ENCODE peak calls at places on chromosomes 4 and X, in five cellular contexts. A, O, R, S and K are unnamed samples.

GRCh38 chr4:152970102-152970820 is 34.1 kb downstream of the FHDC1 start:
- DNase-seq in A (no peak), O (no peak), R (no peak), S (no peak), K (no peak)

GRCh38 chr4:92232566-92232965 is 71.2 kb upstream of the GRID2 start:
- DNase-seq in A (no peak), O (no peak), R (no peak), S (no peak), K (no peak)

GRCh38 chr4:112515278-112516075 is 503 bp downstream of the NEUROG2 start:
- DNase-seq in A (peak), O (no peak), R (peak), S (peak), K (peak)

GRCh38 chrX:46327229-46328081 is 217.8 kb downstream of the ZNF674 start:
- DNase-seq in A (no peak), O (peak), R (peak), S (peak), K (no peak)

GRCh38 chrX:48958635-48959094 is 1.3 kb upstream of the OTUD5 start:
- DNase-seq in A (no peak), O (no peak), R (peak), S (peak), K (no peak)

GRCh38 chr4:55475394-55476243 is 71.1 kb downstream of the CLOCK start:
- DNase-seq in A (no peak), O (no peak), R (no peak), S (no peak), K (no peak)

GRCh38 chr4:165991325-165992180 is 118.5 kb downstream of the TLL1 start:
- DNase-seq in A (no peak), O (no peak), R (no peak), S (no peak), K (no peak)

GRCh38 chr4:74543983-74544382 is 99.0 kb downstream of the AREG start:
- DNase-seq in A (no peak), O (no peak), R (no peak), S (no peak), K (no peak)

GRCh38 chrX:129759576-129760061 is 20.1 kb upstream of the SASH3 start:
- DNase-seq in A (no peak), O (peak), R (peak), S (peak), K (no peak)

GRCh38 chr4:185096032-185096653 is 46.9 kb upstream of the SLC25A4 start:
- DNase-seq in A (peak), O (no peak), R (peak), S (no peak), K (peak)

GRCh38 chrX:136215559-136215958 is 35.6 kb downstream of the MAP7D3 start:
- DNase-seq in A (no peak), O (no peak), R (no peak), S (no peak), K (no peak)

GRCh38 chr4:118388621-118389020 is 35.8 kb upstream of the PRSS12 start:
- DNase-seq in A (no peak), O (no peak), R (no peak), S (no peak), K (no peak)

GRCh38 chr4:176404591-176404990 is 84.8 kb downstream of the SPCS3 start:
- DNase-seq in A (no peak), O (no peak), R (no peak), S (no peak), K (no peak)

GRCh38 chrX:18490816-18491215 is 65.4 kb downstream of the CDKL5 start:
- DNase-seq in A (no peak), O (no peak), R (no peak), S (no peak), K (no peak)

GRCh38 chr4:147581601-147582350 is 35.4 kb upstream of the TMEM184C start:
- DNase-seq in A (no peak), O (no peak), R (no peak), S (no peak), K (no peak)

GRCh38 chr4:87975466-87975865 is at the start of gene SPP1:
- DNase-seq in A (peak), O (no peak), R (peak), S (no peak), K (peak)

GRCh38 chr4:104758574-104758973 is 263.9 kb upstream of the CXXC4 start:
- DNase-seq in A (no peak), O (no peak), R (no peak), S (no peak), K (no peak)

GRCh38 chr4:107060388-107060787 is 24.3 kb upstream of the DKK2 start:
- DNase-seq in A (no peak), O (no peak), R (no peak), S (no peak), K (no peak)

GRCh38 chr4:141311805-141312204 is 91.1 kb downstream of the ZNF330 start:
- DNase-seq in A (no peak), O (no peak), R (no peak), S (no peak), K (no peak)

GRCh38 chrX:119757979-119758681 is at the start of gene SOWAHD:
- DNase-seq in A (no peak), O (peak), R (peak), S (peak), K (peak)

DNA sequence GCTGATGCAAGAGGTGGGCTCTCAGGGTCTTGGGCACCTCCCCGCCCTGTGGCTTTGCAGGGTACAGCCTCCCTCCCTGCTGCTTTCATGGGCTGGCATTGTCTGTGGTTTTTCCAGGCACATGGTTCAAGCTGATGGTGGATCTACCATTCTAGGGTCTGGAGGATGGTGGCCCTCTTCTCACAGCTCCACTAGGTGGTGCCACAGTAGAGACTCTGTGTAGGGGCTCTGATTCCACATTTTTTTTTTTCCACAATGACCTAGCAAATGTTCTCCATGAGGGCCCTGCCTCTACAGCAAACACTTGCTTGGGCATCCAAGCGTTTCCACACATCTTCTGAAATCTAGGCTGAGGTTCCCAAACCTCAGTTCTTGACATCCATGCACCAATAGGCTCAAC is 657.9 kb upstream of the CT83 start:
- DNase-seq in A (no peak), O (no peak), R (no peak), S (no peak), K (no peak)
- TF ChIP-seq CTCF in A (no peak), O (peak), R (no peak), S (no peak), K (no peak)

GRCh38 chrX:43750248-43750676 is 94.2 kb downstream of the MAOA start:
- DNase-seq in A (peak), O (no peak), R (peak), S (no peak), K (peak)
- TF ChIP-seq CTCF in A (peak), O (peak), R (peak), S (peak), K (peak)

DNA sequence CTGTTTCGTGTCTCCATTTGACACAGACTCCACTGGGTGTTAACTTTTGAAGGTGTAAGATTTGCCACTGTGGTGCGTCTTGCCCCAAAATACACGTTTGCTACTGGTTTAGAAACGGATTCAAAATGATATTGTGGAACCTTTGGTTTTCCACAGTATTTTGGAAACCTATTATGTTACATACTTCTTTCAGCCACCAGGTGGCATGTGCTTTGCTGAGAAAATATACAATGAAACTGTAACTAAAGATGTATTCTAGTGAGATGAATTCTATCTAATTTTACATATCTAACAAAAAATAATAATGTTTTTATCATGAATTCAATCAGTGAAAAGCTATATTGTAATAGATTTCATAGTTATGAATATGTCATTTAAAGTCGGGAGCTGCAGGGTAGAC is 28.4 kb upstream of the SLITRK4 start:
- DNase-seq in A (no peak), O (no peak), R (no peak), S (no peak), K (no peak)
- TF ChIP-seq CTCF in A (peak), O (peak), R (no peak), S (peak), K (peak)

GRCh38 chrX:110992611-110993010 is 103.4 kb upstream of the PAK3 start:
- DNase-seq in A (peak), O (no peak), R (peak), S (no peak), K (peak)
- TF ChIP-seq CTCF in A (peak), O (peak), R (peak), S (peak), K (peak)

DNA sequence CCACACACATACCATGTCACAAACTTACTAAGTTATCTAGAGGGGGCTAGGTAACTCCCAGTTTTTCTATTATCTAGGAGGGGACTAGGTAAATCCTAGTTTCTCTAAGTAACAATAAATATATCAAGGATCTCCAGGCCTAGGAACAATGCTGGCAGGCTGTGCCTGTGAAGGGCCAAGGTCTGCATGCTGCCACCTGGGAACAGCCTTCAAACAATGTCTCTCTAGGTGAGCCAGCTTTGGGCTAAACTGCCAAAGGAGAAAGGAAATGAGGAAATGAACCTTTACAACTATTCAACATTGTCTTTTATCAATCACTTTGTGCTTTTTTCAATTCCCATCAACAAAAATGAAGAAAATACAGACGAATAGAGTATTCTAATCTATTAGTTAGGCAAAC is 23.2 kb downstream of the NAF1 start:
- DNase-seq in A (no peak), O (no peak), R (no peak), S (no peak), K (no peak)
- TF ChIP-seq CTCF in A (no peak), O (no peak), R (no peak), S (no peak), K (no peak)

DNA sequence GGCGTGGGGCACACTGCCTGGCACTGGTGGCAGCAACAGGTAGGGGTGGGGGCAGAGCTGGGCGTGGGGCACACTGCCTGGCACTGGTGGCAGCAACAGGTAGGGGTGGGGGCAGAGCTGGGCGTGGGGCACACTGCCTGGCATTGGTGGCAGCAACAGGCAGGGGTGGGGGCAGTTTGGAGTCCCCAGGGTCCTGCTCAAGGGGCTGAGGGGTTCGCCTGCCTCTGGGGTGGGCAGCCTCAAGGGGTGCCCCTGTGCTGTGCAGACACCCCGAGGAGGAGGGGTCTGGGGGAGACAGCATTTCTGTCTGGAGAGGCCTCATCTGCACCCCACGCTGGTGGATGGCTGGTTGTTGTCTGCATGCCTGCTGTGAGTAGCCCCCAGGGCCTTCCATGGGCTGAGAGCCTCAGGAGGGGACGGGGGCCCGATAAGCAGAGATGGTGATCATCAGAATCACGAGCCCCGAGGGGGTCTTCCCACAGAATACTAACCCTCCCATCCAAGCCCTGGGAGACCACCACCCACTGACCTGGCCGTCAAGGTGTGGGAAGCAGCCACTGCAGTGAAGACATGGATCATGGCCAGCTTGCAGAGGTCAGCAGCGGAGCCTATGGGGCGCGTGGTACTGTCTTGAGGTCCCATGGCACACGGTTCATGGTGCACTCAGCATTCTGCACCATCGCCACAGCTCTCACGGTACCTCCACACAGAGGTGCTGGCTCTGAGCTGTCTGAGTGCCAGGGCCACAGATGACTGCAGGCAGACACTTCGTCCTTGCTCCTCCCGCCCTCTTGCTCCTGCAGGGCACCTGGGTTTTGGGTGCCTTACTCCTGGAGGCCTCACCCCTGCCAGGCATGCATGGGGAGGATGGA is 21.5 kb downstream of the NAT8L start:
- DNase-seq in A (no peak), O (no peak), R (no peak), S (no peak), K (no peak)
- TF ChIP-seq CTCF in A (no peak), O (no peak), R (no peak), S (no peak), K (no peak)

DNA sequence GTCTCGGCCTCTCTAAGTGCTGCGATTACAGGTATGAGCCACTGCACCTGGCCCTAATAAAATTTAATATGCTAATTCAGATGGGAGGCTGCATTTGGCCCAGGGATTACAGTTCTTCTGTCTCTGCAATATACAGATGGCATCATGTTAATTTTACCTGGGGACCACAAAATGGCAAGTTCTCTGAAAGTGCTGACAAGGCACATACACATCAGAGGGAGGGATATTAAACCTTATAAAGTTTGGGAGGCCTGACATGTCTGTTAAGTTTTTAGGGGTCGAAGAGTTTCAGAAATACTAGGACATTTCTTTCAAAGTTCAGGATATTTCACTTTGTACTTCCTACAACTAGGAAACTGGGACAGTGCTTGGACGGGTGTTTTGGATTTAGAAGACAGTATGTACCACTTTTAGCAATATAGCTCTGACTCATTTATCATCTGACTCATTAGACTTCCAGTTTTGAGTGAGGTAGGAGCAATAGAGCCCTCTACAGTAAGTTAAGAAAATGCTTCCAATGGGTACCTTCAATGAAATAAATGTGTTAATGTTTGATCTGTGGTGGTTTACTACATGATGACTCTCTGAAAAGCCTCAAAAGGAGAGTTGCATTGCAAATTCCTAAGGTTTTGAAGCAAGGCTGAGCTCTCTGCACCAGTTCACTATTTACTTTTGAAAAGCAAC is 981.0 kb upstream of the HS3ST1 start:
- DNase-seq in A (no peak), O (no peak), R (no peak), S (no peak), K (no peak)
- TF ChIP-seq CTCF in A (no peak), O (no peak), R (no peak), S (peak), K (no peak)